ENCODE peak calls at places on chromosomes 5 and 9, in five cellular contexts. E is body of pancreas, H is GM12878, L is heart left ventricle, G is K562. A is an unnamed sample.

GRCh38 chr9:110330484-110331115 is 7.1 kb downstream of the TXNDC8 start:
- DNase-seq in E (no peak), H (no peak), L (no peak), G (no peak), A (no peak)

GRCh38 chr9:93480262-93480661 is 26.9 kb upstream of the FAM120AOS start:
- DNase-seq in E (no peak), H (no peak), L (no peak), G (no peak), A (no peak)

GRCh38 chr5:55308254-55308836 is 556 bp downstream of the MTREX start:
- DNase-seq in E (peak; percentile 8), H (no peak), L (no peak), G (peak; percentile 37), A (peak; percentile 70)

GRCh38 chr5:170611446-170612088 is 107.7 kb downstream of the KCNIP1 start:
- DNase-seq in E (no peak), H (no peak), L (peak; percentile 10), G (no peak), A (no peak)

GRCh38 chr9:79060726-79061125 is 511.0 kb upstream of the TLE4 start:
- DNase-seq in E (no peak), H (no peak), L (no peak), G (no peak), A (no peak)

GRCh38 chr5:77773734-77774280 is 2.3 kb downstream of the TBCA start:
- DNase-seq in E (no peak), H (no peak), L (no peak), G (no peak), A (peak; percentile 21)

GRCh38 chr5:76524872-76525271 is 98.3 kb downstream of the F2RL2 start:
- DNase-seq in E (no peak), H (no peak), L (no peak), G (no peak), A (no peak)

GRCh38 chr5:40082313-40082712 is 597.4 kb upstream of the PTGER4 start:
- DNase-seq in E (no peak), H (no peak), L (no peak), G (no peak), A (no peak)

GRCh38 chr5:75052461-75053285 is at the start of gene GCNT4:
- DNase-seq in E (peak; percentile 71), H (no peak), L (peak; percentile 65), G (no peak), A (peak; percentile 68)

GRCh38 chr9:96567203-96567700 is 52.4 kb downstream of the CDC14B start:
- DNase-seq in E (no peak), H (no peak), L (no peak), G (no peak), A (no peak)

GRCh38 chr9:96564217-96564616 is 55.4 kb downstream of the CDC14B start:
- DNase-seq in E (no peak), H (no peak), L (no peak), G (no peak), A (no peak)

GRCh38 chr9:96565684-96566360 is 53.8 kb downstream of the CDC14B start:
- DNase-seq in E (no peak), H (no peak), L (no peak), G (no peak), A (no peak)

DNA sequence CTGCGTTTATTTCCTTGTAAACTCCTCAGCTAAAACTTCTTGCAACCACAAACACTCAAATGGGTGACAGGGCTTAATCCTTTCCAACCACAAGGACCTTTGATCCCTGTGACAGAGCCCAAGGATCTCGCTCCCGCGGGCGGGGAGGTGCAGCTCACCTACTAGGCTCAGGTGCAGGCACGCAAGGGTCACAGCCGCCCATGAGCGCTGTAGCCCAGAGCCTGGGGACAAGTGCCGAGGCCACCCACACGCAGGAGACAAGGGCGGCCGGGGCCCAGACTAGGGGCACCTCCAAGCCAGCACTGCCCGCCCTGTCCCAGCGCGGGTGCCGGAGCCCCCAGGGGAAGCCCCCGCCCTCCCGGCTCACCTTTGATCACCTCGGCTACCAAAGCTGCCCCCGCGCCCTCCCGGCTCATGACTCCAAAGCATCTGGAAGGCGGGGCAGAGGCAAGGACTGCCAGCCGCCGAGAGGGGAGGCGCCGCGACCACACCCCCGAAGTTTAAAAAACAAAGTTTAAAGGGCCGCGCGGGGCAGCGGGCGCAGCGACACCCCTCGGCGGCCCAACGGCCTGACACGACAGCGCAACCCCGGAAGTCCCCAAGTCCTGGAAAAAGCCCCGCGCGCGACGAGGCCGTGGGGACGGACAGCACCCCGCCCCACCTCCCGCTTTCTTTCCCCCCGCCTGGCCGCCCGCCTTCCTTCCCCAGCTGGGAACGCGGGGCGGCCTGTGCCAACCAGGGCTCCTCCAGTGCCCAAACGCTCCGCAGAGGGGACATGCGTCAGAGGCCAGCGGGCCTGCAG is 53.0 kb downstream of the CDC14B start:
- DNase-seq in E (peak; percentile 87), H (no peak), L (peak; percentile 90), G (peak; percentile 81), A (peak; percentile 84)
- TF ChIP-seq POLR2A in E (peak; percentile 69), H (peak; percentile 81), L (no peak), G (no peak), A (no peak)

GRCh38 chr9:2015581-2016410 is 649 bp downstream of the SMARCA2 start:
- DNase-seq in E (peak; percentile 75), H (no peak), L (peak; percentile 53), G (peak; percentile 43), A (peak; percentile 65)

GRCh38 chr9:2014148-2014547 is 999 bp upstream of the SMARCA2 start:
- DNase-seq in E (no peak), H (no peak), L (no peak), G (no peak), A (no peak)

GRCh38 chr9:2016411-2017208 is 1.5 kb downstream of the SMARCA2 start:
- DNase-seq in E (peak; percentile 82), H (no peak), L (peak; percentile 88), G (peak; percentile 71), A (peak; percentile 77)

GRCh38 chr9:2013688-2014087 is 1.5 kb upstream of the SMARCA2 start:
- DNase-seq in E (no peak), H (no peak), L (no peak), G (no peak), A (no peak)

GRCh38 chr9:2014696-2015580 is at the start of gene SMARCA2:
- DNase-seq in E (peak; percentile 98), H (peak; percentile 86), L (peak; percentile 99), G (peak; percentile 94), A (peak; percentile 98)
- TF ChIP-seq POLR2A in E (peak; percentile 95), H (peak; percentile 98), L (peak; percentile 60), G (peak; percentile 76), A (peak; percentile 92)

DNA sequence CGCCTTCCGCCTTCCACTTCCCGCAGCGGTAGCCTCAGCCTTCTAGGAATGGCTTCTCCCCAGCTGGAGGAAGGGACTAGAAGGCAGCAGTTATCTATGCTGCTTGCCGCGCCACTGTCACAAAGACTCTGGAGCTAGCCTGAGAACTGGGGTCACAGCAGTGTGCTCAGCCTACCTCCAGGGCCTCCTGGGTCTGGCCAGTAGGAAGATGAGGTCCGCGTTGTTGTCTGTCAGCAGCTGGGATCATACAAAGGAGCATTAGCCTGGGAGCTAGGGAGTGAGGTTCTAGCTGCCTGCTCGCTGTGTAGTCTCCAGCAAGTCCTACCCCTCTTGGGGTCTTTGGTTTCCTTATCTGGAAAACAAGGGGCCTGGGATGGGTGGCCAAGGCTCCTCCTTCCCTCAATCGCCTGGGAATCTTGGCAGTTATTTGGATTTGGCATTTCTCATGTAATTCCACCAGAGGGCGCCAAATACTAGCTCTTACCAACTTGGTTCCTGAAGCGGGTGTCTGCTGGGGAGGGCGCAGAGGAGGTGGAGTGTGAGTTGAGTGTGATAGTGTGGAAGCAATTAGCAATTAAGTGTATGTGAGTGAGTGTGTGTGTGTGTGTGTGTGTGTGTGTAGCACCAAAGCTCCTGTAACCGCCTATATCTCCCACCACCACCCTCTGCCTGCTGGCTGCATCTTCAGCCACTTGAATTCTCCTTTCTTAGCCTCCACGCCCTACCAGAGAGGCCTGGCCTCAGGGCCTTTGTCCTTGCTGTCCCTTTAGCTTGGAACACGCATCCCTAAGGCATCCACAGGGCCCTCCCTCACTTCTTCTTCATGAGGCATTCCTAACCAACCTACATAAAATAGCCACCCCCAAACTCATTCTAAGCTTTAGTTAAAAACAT is 97.1 kb downstream of the ENTREP1 start:
- DNase-seq in E (peak; percentile 55), H (no peak), L (peak; percentile 57), G (peak; percentile 64), A (peak; percentile 81)
- TF ChIP-seq POLR2A in E (no peak), H (no peak), L (no peak), G (no peak), A (no peak)

GRCh38 chr9:278651-279050 is 64.0 kb downstream of the DOCK8 start:
- DNase-seq in E (peak; percentile 8), H (no peak), L (peak; percentile 26), G (no peak), A (no peak)
- TF ChIP-seq POLR2A in E (no peak), H (no peak), L (no peak), G (no peak), A (no peak)

GRCh38 chr9:97557606-97558095 is 56.2 kb downstream of the TMOD1 start:
- DNase-seq in E (peak; percentile 54), H (no peak), L (peak; percentile 85), G (no peak), A (no peak)
- TF ChIP-seq POLR2A in E (peak; percentile 39), H (no peak), L (no peak), G (no peak), A (no peak)

DNA sequence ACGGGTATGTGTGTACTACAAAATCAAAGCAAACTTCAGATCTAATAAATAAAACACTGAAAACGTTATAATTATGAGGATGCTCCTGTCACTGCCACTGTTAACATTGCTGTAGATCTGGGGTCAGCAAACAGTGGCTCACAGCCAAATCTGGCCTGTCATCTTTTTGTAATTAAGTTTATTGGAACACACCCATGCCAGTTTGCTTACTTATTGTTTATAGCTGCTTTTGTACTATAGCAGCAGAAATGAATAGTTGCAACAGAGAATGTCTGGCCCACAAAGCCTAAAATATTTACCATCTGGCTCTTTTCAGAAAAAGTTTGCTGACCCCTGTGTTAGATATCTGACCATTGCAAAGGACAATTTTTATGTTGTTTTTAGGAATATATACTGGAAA is 32.1 kb downstream of the PRRC1 start:
- DNase-seq in E (no peak), H (no peak), L (no peak), G (no peak), A (no peak)
- TF ChIP-seq POLR2A in E (no peak), H (no peak), L (no peak), G (no peak), A (no peak)

A was measured in erythroblast.